ENCODE peak calls at places on chromosomes 4 and X, in six cellular contexts. X is cardiac muscle cell, G is fibroblast of mammary gland, T is neural progenitor cell, C is choroid plexus epithelial cell, J is endothelial cell of umbilical vein. Y is an unnamed sample.

GRCh38 chrX:138925330-138925729 is 213.8 kb upstream of the FGF13 start:
- DNase-seq in X (peak; percentile 54), G (peak; percentile 95), T (no peak), C (peak; percentile 8), J (no peak), Y (peak; percentile 24)

GRCh38 chrX:84710611-84711010 is 208.4 kb upstream of the HDX start:
- DNase-seq in X (no peak), G (no peak), T (peak; percentile 40), C (no peak), J (no peak), Y (no peak)

GRCh38 chr4:3226467-3226866 is 22.5 kb upstream of the MSANTD1 start:
- DNase-seq in X (no peak), G (no peak), T (no peak), C (no peak), J (no peak), Y (no peak)

GRCh38 chrX:20061869-20062254 is 54.8 kb downstream of the MAP7D2 start:
- DNase-seq in X (peak; percentile 6), G (peak; percentile 48), T (no peak), C (peak; percentile 81), J (no peak), Y (no peak)

GRCh38 chrX:39559229-39559628 is 538.5 kb downstream of the BCOR start:
- DNase-seq in X (no peak), G (peak; percentile 4), T (no peak), C (peak; percentile 2), J (no peak), Y (no peak)

GRCh38 chr4:153731239-153731638 is 28.6 kb downstream of the RNF175 start:
- DNase-seq in X (peak; percentile 86), G (peak; percentile 97), T (no peak), C (peak; percentile 47), J (no peak), Y (peak; percentile 25)

GRCh38 chrX:106611682-106612402 is at the start of gene RADX:
- DNase-seq in X (peak; percentile 71), G (peak; percentile 55), T (peak; percentile 93), C (peak; percentile 52), J (peak; percentile 43), Y (no peak)

GRCh38 chrX:68936608-68937007 is 107.8 kb downstream of the EFNB1 start:
- DNase-seq in X (peak; percentile 77), G (peak; percentile 94), T (no peak), C (peak; percentile 81), J (no peak), Y (no peak)

GRCh38 chr4:13701937-13702446 is 74.5 kb upstream of the BOD1L1 start:
- DNase-seq in X (peak; percentile 41), G (peak; percentile 80), T (no peak), C (peak; percentile 58), J (no peak), Y (peak; percentile 30)

GRCh38 chrX:106963111-106963510 is 36.9 kb downstream of the MORC4 start:
- DNase-seq in X (peak; percentile 10), G (no peak), T (no peak), C (no peak), J (no peak), Y (no peak)

GRCh38 chr4:52780627-52781354 is 29.6 kb upstream of the ERVMER34-1 start:
- DNase-seq in X (peak; percentile 3), G (peak; percentile 35), T (no peak), C (no peak), J (no peak), Y (peak; percentile 13)

GRCh38 chr4:107258359-107258758 is 222.2 kb upstream of the DKK2 start:
- DNase-seq in X (peak; percentile 71), G (peak; percentile 74), T (no peak), C (peak; percentile 28), J (no peak), Y (no peak)

GRCh38 chr4:179110356-179110755 is 1668.1 kb upstream of the AGA start:
- DNase-seq in X (no peak), G (peak; percentile 38), T (no peak), C (peak; percentile 32), J (no peak), Y (no peak)

GRCh38 chr4:3371038-3371437 is 70.7 kb upstream of the HGFAC start:
- DNase-seq in X (peak; percentile 22), G (no peak), T (peak; percentile 53), C (peak; percentile 46), J (peak; percentile 38), Y (no peak)

GRCh38 chr4:38449506-38450174 is 214.4 kb upstream of the KLF3 start:
- DNase-seq in X (peak; percentile 16), G (peak; percentile 7), T (no peak), C (peak; percentile 7), J (no peak), Y (no peak)

GRCh38 chr4:69156913-69157312 is 57.6 kb downstream of the UGT2B11 start:
- DNase-seq in X (no peak), G (peak; percentile 1), T (peak; percentile 12), C (peak; percentile 24), J (peak; percentile 6), Y (no peak)

GRCh38 chr4:32429151-32429550 is 1709.0 kb downstream of the PCDH7 start:
- DNase-seq in X (peak; percentile 36), G (no peak), T (no peak), C (peak; percentile 45), J (no peak), Y (no peak)

GRCh38 chr4:13821522-13821921 is 194.0 kb upstream of the BOD1L1 start:
- DNase-seq in X (peak; percentile 7), G (peak; percentile 18), T (peak; percentile 34), C (peak; percentile 11), J (no peak), Y (peak; percentile 7)

GRCh38 chrX:10833299-10834169 is 213.1 kb upstream of the MID1 start:
- DNase-seq in X (peak; percentile 24), G (peak; percentile 24), T (peak; percentile 55), C (peak; percentile 51), J (no peak), Y (peak; percentile 0)

GRCh38 chr4:1752284-1753041 is 31.1 kb downstream of the TACC3 start:
- DNase-seq in X (peak; percentile 44), G (peak; percentile 6), T (no peak), C (peak; percentile 17), J (peak; percentile 16), Y (peak; percentile 77)

GRCh38 chr4:2272026-2272827 is 10.3 kb upstream of the MXD4 start:
- DNase-seq in X (no peak), G (no peak), T (no peak), C (no peak), J (no peak), Y (no peak)

GRCh38 chr4:135434936-135435335 is 1233.3 kb upstream of the PABPC4L start:
- DNase-seq in X (no peak), G (no peak), T (no peak), C (peak; percentile 26), J (no peak), Y (no peak)

GRCh38 chr4:155785828-155786227 is 27.0 kb downstream of the GUCY1B1 start:
- DNase-seq in X (no peak), G (no peak), T (no peak), C (no peak), J (no peak), Y (no peak)

GRCh38 chrX:32048285-32048684 is 976.4 kb upstream of the FTHL17 start:
- DNase-seq in X (no peak), G (no peak), T (no peak), C (no peak), J (no peak), Y (no peak)

GRCh38 chr4:33930497-33930896 is 2313.8 kb downstream of the ARAP2 start:
- DNase-seq in X (peak; percentile 13), G (peak; percentile 42), T (no peak), C (peak; percentile 28), J (no peak), Y (no peak)

GRCh38 chrX:48700246-48700645 is 3.7 kb downstream of the SUV39H1 start:
- DNase-seq in X (no peak), G (no peak), T (no peak), C (no peak), J (no peak), Y (no peak)

GRCh38 chrX:33001107-33001506 is 210.2 kb downstream of the DMD start:
- DNase-seq in X (no peak), G (no peak), T (no peak), C (no peak), J (no peak), Y (no peak)

GRCh38 chrX:46317158-46317557 is 228.1 kb downstream of the ZNF674 start:
- DNase-seq in X (no peak), G (no peak), T (no peak), C (no peak), J (peak; percentile 60), Y (no peak)

GRCh38 chr4:76308548-76308947 is 2.0 kb downstream of the STBD1 start:
- DNase-seq in X (peak; percentile 50), G (no peak), T (no peak), C (peak; percentile 13), J (no peak), Y (no peak)

GRCh38 chr4:38163216-38164006 is 203.2 kb downstream of the PTTG2 start:
- DNase-seq in X (no peak), G (peak; percentile 73), T (no peak), C (peak; percentile 64), J (peak; percentile 21), Y (no peak)

GRCh38 chrX:153869473-153870287 is 16.3 kb downstream of the L1CAM start:
- DNase-seq in X (no peak), G (no peak), T (no peak), C (no peak), J (no peak), Y (no peak)

GRCh38 chrX:47831788-47832187 is 4.9 kb upstream of the ZNF81 start:
- DNase-seq in X (peak; percentile 40), G (peak; percentile 35), T (peak; percentile 28), C (peak; percentile 41), J (peak; percentile 31), Y (peak; percentile 61)

GRCh38 chr4:80336582-80336981 is 1.1 kb downstream of the CFAP299 start:
- DNase-seq in X (peak; percentile 35), G (peak; percentile 42), T (peak; percentile 63), C (peak; percentile 39), J (peak; percentile 15), Y (peak; percentile 42)

GRCh38 chrX:71095971-71096701 is 485 bp downstream of the FOXO4 start:
- DNase-seq in X (no peak), G (peak; percentile 28), T (peak; percentile 58), C (no peak), J (peak; percentile 37), Y (peak; percentile 78)

GRCh38 chr4:16685536-16685935 is 212.9 kb downstream of the LDB2 start:
- DNase-seq in X (no peak), G (peak; percentile 43), T (no peak), C (peak; percentile 67), J (no peak), Y (no peak)

GRCh38 chrX:144896323-144896722 is 351.0 kb upstream of the SPANXN1 start:
- DNase-seq in X (no peak), G (peak; percentile 4), T (peak; percentile 3), C (peak; percentile 0), J (no peak), Y (peak; percentile 5)
- TF ChIP-seq CTCF in X (no peak), G (peak; percentile 23), T (peak; percentile 48), C (no peak), J (no peak), Y (peak; percentile 10)

GRCh38 chr4:144873591-144873990 is 224.4 kb downstream of the ANAPC10 start:
- DNase-seq in X (no peak), G (no peak), T (no peak), C (no peak), J (no peak), Y (no peak)
- H3K4me3 ChIP-seq in X (no peak overlapping the region), G (no peak overlapping the region), T (no peak overlapping the region), C (no peak overlapping the region), J (no peak overlapping the region), Y (no peak overlapping the region)

GRCh38 chr4:186684220-186684619 is 39.4 kb downstream of the FAT1 start:
- DNase-seq in X (no peak), G (no peak), T (no peak), C (no peak), J (no peak), Y (no peak)
- TF ChIP-seq CTCF in X (no peak), G (no peak), T (no peak), C (no peak), J (no peak), Y (no peak)

GRCh38 chrX:119363391-119363790 is 35.7 kb upstream of the SLC25A43 start:
- DNase-seq in X (no peak), G (no peak), T (no peak), C (no peak), J (no peak), Y (no peak)
- H3K4me3 ChIP-seq in X (no peak overlapping the region), G (no peak overlapping the region), T (no peak overlapping the region), C (no peak overlapping the region), J (no peak overlapping the region), Y (no peak overlapping the region)

Y was measured in NB4.